ENCODE peak calls at places on chromosomes 3 and 15, in seven cellular contexts. One of them, this sample, is unnamed.

GRCh38 chr15:27582741-27583400 is 516.2 kb downstream of the OCA2 start:
- DNase-seq in Panc1: no peak
- DNase-seq in esophagus muscularis mucosa: peak; percentile 17
- DNase-seq in endothelial cell of umbilical vein: no peak
- DNase-seq in HepG2: no peak
- DNase-seq in upper lobe of left lung: no peak
- DNase-seq in sigmoid colon: no peak
- DNase-seq in this sample: no peak

GRCh38 chr15:66854012-66854965 is 152.3 kb downstream of the SMAD6 start:
- DNase-seq in esophagus muscularis mucosa: peak; percentile 72
- DNase-seq in endothelial cell of umbilical vein: no peak
- DNase-seq in sigmoid colon: peak; percentile 27
- DNase-seq in HepG2: no peak
- DNase-seq in upper lobe of left lung: no peak
- DNase-seq in Panc1: no peak
- DNase-seq in this sample: no peak

GRCh38 chr15:31552482-31553099 is 226.0 kb downstream of the KLF13 start:
- DNase-seq in Panc1: no peak
- DNase-seq in upper lobe of left lung: peak; percentile 44
- DNase-seq in esophagus muscularis mucosa: peak; percentile 70
- DNase-seq in sigmoid colon: no peak
- DNase-seq in HepG2: no peak
- DNase-seq in endothelial cell of umbilical vein: peak; percentile 3
- DNase-seq in this sample: no peak

GRCh38 chr15:56733131-56734012 is at the start of gene ZNF280D:
- DNase-seq in sigmoid colon: peak; percentile 95
- DNase-seq in endothelial cell of umbilical vein: peak; percentile 91
- DNase-seq in HepG2: peak; percentile 57
- DNase-seq in upper lobe of left lung: peak; percentile 96
- DNase-seq in Panc1: no peak
- DNase-seq in esophagus muscularis mucosa: peak; percentile 95
- DNase-seq in this sample: peak; percentile 83

GRCh38 chr3:88997276-88997675 is 110.1 kb upstream of the EPHA3 start:
- DNase-seq in endothelial cell of umbilical vein: no peak
- DNase-seq in HepG2: no peak
- DNase-seq in Panc1: no peak
- DNase-seq in upper lobe of left lung: no peak
- DNase-seq in sigmoid colon: no peak
- DNase-seq in esophagus muscularis mucosa: no peak
- DNase-seq in this sample: no peak

GRCh38 chr15:78049691-78050440 is 27.6 kb downstream of the TBC1D2B start:
- DNase-seq in endothelial cell of umbilical vein: no peak
- DNase-seq in sigmoid colon: no peak
- DNase-seq in HepG2: no peak
- DNase-seq in Panc1: no peak
- DNase-seq in upper lobe of left lung: no peak
- DNase-seq in esophagus muscularis mucosa: no peak
- DNase-seq in this sample: no peak

GRCh38 chr3:115651089-115651488 is 27.8 kb downstream of the GAP43 start:
- DNase-seq in esophagus muscularis mucosa: no peak
- DNase-seq in Panc1: no peak
- DNase-seq in endothelial cell of umbilical vein: no peak
- DNase-seq in sigmoid colon: no peak
- DNase-seq in HepG2: no peak
- DNase-seq in upper lobe of left lung: no peak
- DNase-seq in this sample: no peak

GRCh38 chr3:123060054-123060453 is 6.8 kb upstream of the PDIA5 start:
- DNase-seq in esophagus muscularis mucosa: no peak
- DNase-seq in HepG2: no peak
- DNase-seq in Panc1: no peak
- DNase-seq in endothelial cell of umbilical vein: no peak
- DNase-seq in sigmoid colon: no peak
- DNase-seq in upper lobe of left lung: no peak
- DNase-seq in this sample: no peak

GRCh38 chr3:155230382-155230781 is 63.1 kb downstream of the STRIT1 start:
- DNase-seq in HepG2: no peak
- DNase-seq in esophagus muscularis mucosa: no peak
- DNase-seq in upper lobe of left lung: no peak
- DNase-seq in sigmoid colon: no peak
- DNase-seq in Panc1: no peak
- DNase-seq in endothelial cell of umbilical vein: no peak
- DNase-seq in this sample: no peak

GRCh38 chr3:52495777-52496602 is 852 bp downstream of the STAB1 start:
- DNase-seq in Panc1: no peak
- DNase-seq in esophagus muscularis mucosa: no peak
- DNase-seq in endothelial cell of umbilical vein: peak; percentile 82
- DNase-seq in HepG2: peak; percentile 30
- DNase-seq in sigmoid colon: no peak
- DNase-seq in upper lobe of left lung: peak; percentile 42
- DNase-seq in this sample: no peak

GRCh38 chr3:189056612-189057352 is 115.0 kb upstream of the TPRG1 start:
- DNase-seq in upper lobe of left lung: no peak
- DNase-seq in HepG2: no peak
- DNase-seq in Panc1: no peak
- DNase-seq in esophagus muscularis mucosa: no peak
- DNase-seq in sigmoid colon: no peak
- DNase-seq in endothelial cell of umbilical vein: no peak
- DNase-seq in this sample: no peak

GRCh38 chr15:66876423-66876730 is 174.3 kb downstream of the SMAD6 start:
- DNase-seq in endothelial cell of umbilical vein: no peak
- DNase-seq in HepG2: no peak
- DNase-seq in Panc1: no peak
- DNase-seq in sigmoid colon: no peak
- DNase-seq in upper lobe of left lung: no peak
- DNase-seq in esophagus muscularis mucosa: no peak
- DNase-seq in this sample: no peak

GRCh38 chr3:353191-353739 is 156.7 kb downstream of the CHL1 start:
- DNase-seq in Panc1: no peak
- DNase-seq in HepG2: no peak
- DNase-seq in esophagus muscularis mucosa: no peak
- DNase-seq in upper lobe of left lung: no peak
- DNase-seq in sigmoid colon: no peak
- DNase-seq in endothelial cell of umbilical vein: no peak
- DNase-seq in this sample: no peak

GRCh38 chr3:12222765-12223485 is 64.2 kb upstream of the TIMP4 start:
- DNase-seq in endothelial cell of umbilical vein: no peak
- DNase-seq in Panc1: no peak
- DNase-seq in sigmoid colon: no peak
- DNase-seq in HepG2: peak; percentile 32
- DNase-seq in upper lobe of left lung: no peak
- DNase-seq in esophagus muscularis mucosa: no peak
- DNase-seq in this sample: peak; percentile 34

GRCh38 chr3:131326307-131326706 is 55.3 kb upstream of the NUDT16 start:
- DNase-seq in esophagus muscularis mucosa: no peak
- DNase-seq in upper lobe of left lung: no peak
- DNase-seq in HepG2: no peak
- DNase-seq in Panc1: no peak
- DNase-seq in sigmoid colon: no peak
- DNase-seq in endothelial cell of umbilical vein: no peak
- DNase-seq in this sample: no peak

GRCh38 chr3:70854108-70854507 is 541.7 kb upstream of the MDFIC2 start:
- DNase-seq in sigmoid colon: no peak
- DNase-seq in endothelial cell of umbilical vein: peak; percentile 66
- DNase-seq in Panc1: no peak
- DNase-seq in upper lobe of left lung: no peak
- DNase-seq in HepG2: no peak
- DNase-seq in esophagus muscularis mucosa: no peak
- DNase-seq in this sample: no peak

GRCh38 chr15:45026646-45027045 is 3.7 kb downstream of the SORD start:
- DNase-seq in esophagus muscularis mucosa: no peak
- DNase-seq in Panc1: no peak
- DNase-seq in HepG2: no peak
- DNase-seq in upper lobe of left lung: no peak
- DNase-seq in endothelial cell of umbilical vein: peak; percentile 81
- DNase-seq in sigmoid colon: no peak
- DNase-seq in this sample: no peak

GRCh38 chr3:14831916-14832430 is 13.2 kb downstream of the FGD5 start:
- DNase-seq in endothelial cell of umbilical vein: no peak
- DNase-seq in upper lobe of left lung: no peak
- DNase-seq in Panc1: no peak
- DNase-seq in esophagus muscularis mucosa: no peak
- DNase-seq in HepG2: no peak
- DNase-seq in sigmoid colon: peak; percentile 18
- DNase-seq in this sample: no peak

GRCh38 chr3:52231502-52232278 is 6.2 kb upstream of the TLR9 start:
- DNase-seq in esophagus muscularis mucosa: no peak
- DNase-seq in sigmoid colon: no peak
- DNase-seq in upper lobe of left lung: peak; percentile 93
- DNase-seq in Panc1: no peak
- DNase-seq in HepG2: no peak
- DNase-seq in endothelial cell of umbilical vein: peak; percentile 54
- DNase-seq in this sample: peak; percentile 60

GRCh38 chr15:48463366-48463880 is 132.2 kb downstream of the DUT start:
- DNase-seq in sigmoid colon: no peak
- DNase-seq in HepG2: no peak
- DNase-seq in endothelial cell of umbilical vein: no peak
- DNase-seq in upper lobe of left lung: no peak
- DNase-seq in esophagus muscularis mucosa: no peak
- DNase-seq in Panc1: no peak
- DNase-seq in this sample: peak; percentile 33

GRCh38 chr3:99720985-99721632 is 82.7 kb downstream of the COL8A1 start:
- DNase-seq in upper lobe of left lung: no peak
- DNase-seq in Panc1: no peak
- DNase-seq in sigmoid colon: no peak
- DNase-seq in HepG2: no peak
- DNase-seq in endothelial cell of umbilical vein: peak; percentile 55
- DNase-seq in esophagus muscularis mucosa: no peak
- DNase-seq in this sample: no peak

GRCh38 chr3:106006001-106006400 is 137.2 kb upstream of the CBLB start:
- DNase-seq in Panc1: no peak
- DNase-seq in HepG2: no peak
- DNase-seq in upper lobe of left lung: no peak
- DNase-seq in sigmoid colon: no peak
- DNase-seq in esophagus muscularis mucosa: no peak
- DNase-seq in endothelial cell of umbilical vein: no peak
- DNase-seq in this sample: no peak

GRCh38 chr15:42139596-42139995 is 16.8 kb downstream of the PLA2G4F start:
- DNase-seq in esophagus muscularis mucosa: no peak
- DNase-seq in sigmoid colon: peak; percentile 46
- DNase-seq in Panc1: no peak
- DNase-seq in endothelial cell of umbilical vein: no peak
- DNase-seq in HepG2: no peak
- DNase-seq in upper lobe of left lung: no peak
- DNase-seq in this sample: no peak

GRCh38 chr3:45544024-45544718 is 50.4 kb upstream of the LIMD1 start:
- DNase-seq in upper lobe of left lung: no peak
- DNase-seq in Panc1: no peak
- DNase-seq in HepG2: peak; percentile 15
- DNase-seq in esophagus muscularis mucosa: no peak
- DNase-seq in endothelial cell of umbilical vein: peak; percentile 42
- DNase-seq in sigmoid colon: no peak
- DNase-seq in this sample: no peak

GRCh38 chr3:173945081-173945652 is 547.6 kb downstream of the NLGN1 start:
- DNase-seq in esophagus muscularis mucosa: no peak
- DNase-seq in upper lobe of left lung: no peak
- DNase-seq in sigmoid colon: no peak
- DNase-seq in Panc1: no peak
- DNase-seq in endothelial cell of umbilical vein: no peak
- DNase-seq in HepG2: no peak
- DNase-seq in this sample: no peak

GRCh38 chr3:56810912-56811544 is 9.3 kb upstream of the ARHGEF3 start:
- DNase-seq in upper lobe of left lung: no peak
- DNase-seq in HepG2: no peak
- DNase-seq in sigmoid colon: no peak
- DNase-seq in esophagus muscularis mucosa: no peak
- DNase-seq in endothelial cell of umbilical vein: no peak
- DNase-seq in Panc1: no peak
- DNase-seq in this sample: peak; percentile 74

DNA sequence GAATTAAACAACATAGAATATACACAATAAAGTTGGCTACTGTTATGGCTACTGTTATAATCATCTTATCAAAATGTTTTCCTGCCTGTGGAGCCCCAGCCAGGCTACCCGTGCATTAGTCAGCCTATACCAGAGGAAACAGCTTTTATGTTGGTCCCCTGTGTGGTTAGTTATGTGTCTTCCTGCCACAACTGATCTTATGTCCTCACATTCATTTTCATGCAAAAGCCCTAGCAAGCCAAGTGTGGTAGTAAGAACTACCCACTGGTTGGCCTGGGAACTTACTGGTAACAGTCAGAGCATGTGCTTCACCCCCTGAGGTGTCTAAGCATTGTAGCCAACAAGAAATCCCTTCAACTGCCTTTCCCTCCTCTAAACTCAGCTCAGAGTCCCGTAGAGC is 21.8 kb downstream of the MGLL start:
- DNase-seq in endothelial cell of umbilical vein: peak; percentile 89
- DNase-seq in upper lobe of left lung: no peak
- DNase-seq in sigmoid colon: no peak
- DNase-seq in HepG2: no peak
- DNase-seq in esophagus muscularis mucosa: no peak
- DNase-seq in Panc1: no peak
- DNase-seq in this sample: no peak
- H3K4me1 ChIP-seq in endothelial cell of umbilical vein: peaks cover 62% of the 10 kb centered on the region
- H3K4me1 ChIP-seq in upper lobe of left lung: peaks cover 12% of the 10 kb centered on the region
- H3K4me1 ChIP-seq in sigmoid colon: peaks cover 35% of the 10 kb centered on the region
- H3K4me1 ChIP-seq in HepG2: no peaks in the 10 kb centered on the region
- H3K4me1 ChIP-seq in esophagus muscularis mucosa: peaks cover 58% of the 10 kb centered on the region
- H3K4me1 ChIP-seq in Panc1: no peaks in the 10 kb centered on the region
- H3K4me1 ChIP-seq in this sample: no peaks in the 10 kb centered on the region

GRCh38 chr15:89090791-89091666 is 2.8 kb downstream of the ABHD2 start:
- DNase-seq in endothelial cell of umbilical vein: peak; percentile 85
- DNase-seq in esophagus muscularis mucosa: peak; percentile 94
- DNase-seq in Panc1: no peak
- DNase-seq in sigmoid colon: peak; percentile 87
- DNase-seq in upper lobe of left lung: no peak
- DNase-seq in HepG2: no peak
- DNase-seq in this sample: peak; percentile 72
- TF ChIP-seq POLR2AphosphoS5 in endothelial cell of umbilical vein: peak; percentile 83
- TF ChIP-seq POLR2AphosphoS5 in esophagus muscularis mucosa: peak; percentile 92
- TF ChIP-seq POLR2AphosphoS5 in Panc1: no peak
- TF ChIP-seq POLR2AphosphoS5 in sigmoid colon: peak; percentile 57
- TF ChIP-seq POLR2AphosphoS5 in upper lobe of left lung: peak; percentile 88
- TF ChIP-seq POLR2AphosphoS5 in HepG2: no peak
- TF ChIP-seq POLR2AphosphoS5 in this sample: peak; percentile 85

GRCh38 chr3:194880940-194881925 is 195.6 kb downstream of the FAM43A start:
- DNase-seq in esophagus muscularis mucosa: peak; percentile 42
- DNase-seq in sigmoid colon: no peak
- DNase-seq in Panc1: no peak
- DNase-seq in HepG2: no peak
- DNase-seq in endothelial cell of umbilical vein: peak; percentile 3
- DNase-seq in upper lobe of left lung: peak; percentile 32
- DNase-seq in this sample: peak; percentile 68
- H3K4me1 ChIP-seq in esophagus muscularis mucosa: peaks cover 38% of the 10 kb centered on the region
- H3K4me1 ChIP-seq in sigmoid colon: peaks cover 4% of the 10 kb centered on the region
- H3K4me1 ChIP-seq in Panc1: no peaks in the 10 kb centered on the region
- H3K4me1 ChIP-seq in HepG2: peaks cover 9% of the 10 kb centered on the region
- H3K4me1 ChIP-seq in endothelial cell of umbilical vein: peaks cover 30% of the 10 kb centered on the region
- H3K4me1 ChIP-seq in upper lobe of left lung: peaks cover 30% of the 10 kb centered on the region
- H3K4me1 ChIP-seq in this sample: peaks cover 21% of the 10 kb centered on the region

DNA sequence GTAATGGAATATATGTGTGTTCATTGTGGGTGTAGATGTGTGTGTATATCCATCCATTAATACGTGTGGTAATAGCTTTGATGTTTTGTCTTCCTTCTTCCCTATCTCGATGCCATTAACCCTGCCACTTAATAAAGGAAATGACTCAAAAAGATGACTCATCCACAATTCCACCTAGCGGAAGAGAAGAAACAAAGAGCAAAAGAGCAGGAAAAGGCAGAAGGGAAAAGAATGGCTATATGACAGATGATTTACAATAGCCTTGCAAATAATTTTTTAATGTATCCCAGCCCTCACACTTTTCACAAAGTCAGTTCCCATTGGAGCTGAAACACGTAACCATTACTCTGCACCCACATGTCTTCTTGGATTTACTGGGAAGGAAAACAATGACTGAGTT is 197.1 kb downstream of the KCNAB1 start:
- DNase-seq in esophagus muscularis mucosa: no peak
- DNase-seq in upper lobe of left lung: no peak
- DNase-seq in endothelial cell of umbilical vein: peak; percentile 96
- DNase-seq in HepG2: peak; percentile 28
- DNase-seq in sigmoid colon: no peak
- DNase-seq in Panc1: peak; percentile 7
- DNase-seq in this sample: no peak
- TF ChIP-seq POLR2AphosphoS5 in esophagus muscularis mucosa: no peak
- TF ChIP-seq POLR2AphosphoS5 in upper lobe of left lung: no peak
- TF ChIP-seq POLR2AphosphoS5 in endothelial cell of umbilical vein: peak; percentile 85
- TF ChIP-seq POLR2AphosphoS5 in HepG2: no peak
- TF ChIP-seq POLR2AphosphoS5 in sigmoid colon: no peak
- TF ChIP-seq POLR2AphosphoS5 in Panc1: no peak
- TF ChIP-seq POLR2AphosphoS5 in this sample: no peak

This sample was measured in prostate gland.